ENCODE peak calls at places on chromosomes 12 and 14, in eight cellular contexts. One of them, this sample, is unnamed.

GRCh38 chr14:104892517-104893434 is 27.7 kb downstream of the CEP170B start:
- DNase-seq in MM.1S: no peak
- DNase-seq in A549: no peak
- DNase-seq in Peyer's patch: no peak
- DNase-seq in OCI-LY7: no peak
- DNase-seq in uterus: peak
- DNase-seq in astrocyte of the spinal cord: no peak
- DNase-seq in cardiac muscle cell: no peak
- DNase-seq in this sample: no peak

GRCh38 chr14:63770187-63770807 is 42.4 kb upstream of the SGPP1 start:
- DNase-seq in MM.1S: peak
- DNase-seq in A549: no peak
- DNase-seq in Peyer's patch: no peak
- DNase-seq in OCI-LY7: peak
- DNase-seq in uterus: peak
- DNase-seq in astrocyte of the spinal cord: peak
- DNase-seq in cardiac muscle cell: peak
- DNase-seq in this sample: peak

GRCh38 chr14:72958548-72958947 is 32.3 kb downstream of the DCAF4 start:
- DNase-seq in MM.1S: no peak
- DNase-seq in A549: no peak
- DNase-seq in Peyer's patch: no peak
- DNase-seq in OCI-LY7: no peak
- DNase-seq in uterus: no peak
- DNase-seq in astrocyte of the spinal cord: no peak
- DNase-seq in cardiac muscle cell: no peak
- DNase-seq in this sample: no peak

GRCh38 chr12:98532687-98533304 is 17.4 kb downstream of the TMPO start:
- DNase-seq in MM.1S: peak
- DNase-seq in A549: peak
- DNase-seq in Peyer's patch: no peak
- DNase-seq in OCI-LY7: peak
- DNase-seq in uterus: no peak
- DNase-seq in astrocyte of the spinal cord: peak
- DNase-seq in cardiac muscle cell: peak
- DNase-seq in this sample: peak

GRCh38 chr12:48796976-48797375 is 8.1 kb upstream of the ADCY6 start:
- DNase-seq in MM.1S: no peak
- DNase-seq in A549: no peak
- DNase-seq in Peyer's patch: no peak
- DNase-seq in OCI-LY7: no peak
- DNase-seq in uterus: no peak
- DNase-seq in astrocyte of the spinal cord: no peak
- DNase-seq in cardiac muscle cell: no peak
- DNase-seq in this sample: no peak

GRCh38 chr12:119627686-119628085 is 34.1 kb downstream of the TMEM233 start:
- DNase-seq in MM.1S: no peak
- DNase-seq in A549: no peak
- DNase-seq in Peyer's patch: no peak
- DNase-seq in OCI-LY7: no peak
- DNase-seq in uterus: no peak
- DNase-seq in astrocyte of the spinal cord: no peak
- DNase-seq in cardiac muscle cell: no peak
- DNase-seq in this sample: no peak

GRCh38 chr12:76636141-76636692 is 76.6 kb upstream of the OSBPL8 start:
- DNase-seq in MM.1S: no peak
- DNase-seq in A549: no peak
- DNase-seq in Peyer's patch: no peak
- DNase-seq in OCI-LY7: no peak
- DNase-seq in uterus: no peak
- DNase-seq in astrocyte of the spinal cord: peak
- DNase-seq in cardiac muscle cell: peak
- DNase-seq in this sample: no peak

GRCh38 chr14:50577983-50578382 is 18.0 kb downstream of the ATL1 start:
- DNase-seq in MM.1S: no peak
- DNase-seq in A549: no peak
- DNase-seq in Peyer's patch: no peak
- DNase-seq in OCI-LY7: no peak
- DNase-seq in uterus: no peak
- DNase-seq in astrocyte of the spinal cord: no peak
- DNase-seq in cardiac muscle cell: no peak
- DNase-seq in this sample: no peak

GRCh38 chr14:32202468-32202865 is 602 bp downstream of the RNU6-8 start:
- DNase-seq in MM.1S: no peak
- DNase-seq in A549: no peak
- DNase-seq in Peyer's patch: no peak
- DNase-seq in OCI-LY7: no peak
- DNase-seq in uterus: no peak
- DNase-seq in astrocyte of the spinal cord: peak
- DNase-seq in cardiac muscle cell: no peak
- DNase-seq in this sample: peak

GRCh38 chr12:70660620-70661219 is 23.5 kb upstream of the PTPRB start:
- DNase-seq in MM.1S: peak
- DNase-seq in A549: no peak
- DNase-seq in Peyer's patch: no peak
- DNase-seq in OCI-LY7: no peak
- DNase-seq in uterus: peak
- DNase-seq in astrocyte of the spinal cord: peak
- DNase-seq in cardiac muscle cell: no peak
- DNase-seq in this sample: peak

GRCh38 chr12:12837025-12837872 is 24.1 kb downstream of the DDX47 start:
- DNase-seq in MM.1S: peak
- DNase-seq in A549: peak
- DNase-seq in Peyer's patch: peak
- DNase-seq in OCI-LY7: peak
- DNase-seq in uterus: peak
- DNase-seq in astrocyte of the spinal cord: peak
- DNase-seq in cardiac muscle cell: peak
- DNase-seq in this sample: peak

GRCh38 chr12:2641209-2641608 is 153.6 kb upstream of the FKBP4 start:
- DNase-seq in MM.1S: peak
- DNase-seq in A549: peak
- DNase-seq in Peyer's patch: peak
- DNase-seq in OCI-LY7: no peak
- DNase-seq in uterus: peak
- DNase-seq in astrocyte of the spinal cord: peak
- DNase-seq in cardiac muscle cell: peak
- DNase-seq in this sample: peak

GRCh38 chr14:56300495-56300894 is 182.3 kb downstream of the PELI2 start:
- DNase-seq in MM.1S: no peak
- DNase-seq in A549: no peak
- DNase-seq in Peyer's patch: no peak
- DNase-seq in OCI-LY7: no peak
- DNase-seq in uterus: no peak
- DNase-seq in astrocyte of the spinal cord: peak
- DNase-seq in cardiac muscle cell: peak
- DNase-seq in this sample: no peak

GRCh38 chr12:94689002-94689645 is 38.8 kb upstream of the TMCC3 start:
- DNase-seq in MM.1S: no peak
- DNase-seq in A549: no peak
- DNase-seq in Peyer's patch: no peak
- DNase-seq in OCI-LY7: no peak
- DNase-seq in uterus: no peak
- DNase-seq in astrocyte of the spinal cord: peak
- DNase-seq in cardiac muscle cell: peak
- DNase-seq in this sample: peak

GRCh38 chr12:131980263-131980662 is 30.5 kb downstream of the EP400 start:
- DNase-seq in MM.1S: no peak
- DNase-seq in A549: no peak
- DNase-seq in Peyer's patch: no peak
- DNase-seq in OCI-LY7: peak
- DNase-seq in uterus: no peak
- DNase-seq in astrocyte of the spinal cord: no peak
- DNase-seq in cardiac muscle cell: no peak
- DNase-seq in this sample: peak

GRCh38 chr12:131537267-131537920 is 173.5 kb upstream of the SFSWAP start:
- DNase-seq in MM.1S: no peak
- DNase-seq in A549: no peak
- DNase-seq in Peyer's patch: no peak
- DNase-seq in OCI-LY7: no peak
- DNase-seq in uterus: no peak
- DNase-seq in astrocyte of the spinal cord: no peak
- DNase-seq in cardiac muscle cell: no peak
- DNase-seq in this sample: no peak

GRCh38 chr12:83318386-83318971 is 631.8 kb downstream of the TMTC2 start:
- DNase-seq in MM.1S: no peak
- DNase-seq in A549: no peak
- DNase-seq in Peyer's patch: no peak
- DNase-seq in OCI-LY7: no peak
- DNase-seq in uterus: no peak
- DNase-seq in astrocyte of the spinal cord: peak
- DNase-seq in cardiac muscle cell: no peak
- DNase-seq in this sample: no peak

GRCh38 chr12:72264548-72265175 is 7.5 kb upstream of the TRHDE start:
- DNase-seq in MM.1S: peak
- DNase-seq in A549: no peak
- DNase-seq in Peyer's patch: no peak
- DNase-seq in OCI-LY7: peak
- DNase-seq in uterus: no peak
- DNase-seq in astrocyte of the spinal cord: peak
- DNase-seq in cardiac muscle cell: peak
- DNase-seq in this sample: peak

GRCh38 chr12:113422030-113422900 is at the start of gene SDSL:
- DNase-seq in MM.1S: peak
- DNase-seq in A549: peak
- DNase-seq in Peyer's patch: peak
- DNase-seq in OCI-LY7: peak
- DNase-seq in uterus: peak
- DNase-seq in astrocyte of the spinal cord: peak
- DNase-seq in cardiac muscle cell: peak
- DNase-seq in this sample: peak

GRCh38 chr12:45730842-45731336 is 1.4 kb downstream of the ARID2 start:
- DNase-seq in MM.1S: peak
- DNase-seq in A549: no peak
- DNase-seq in Peyer's patch: no peak
- DNase-seq in OCI-LY7: peak
- DNase-seq in uterus: no peak
- DNase-seq in astrocyte of the spinal cord: peak
- DNase-seq in cardiac muscle cell: peak
- DNase-seq in this sample: no peak

DNA sequence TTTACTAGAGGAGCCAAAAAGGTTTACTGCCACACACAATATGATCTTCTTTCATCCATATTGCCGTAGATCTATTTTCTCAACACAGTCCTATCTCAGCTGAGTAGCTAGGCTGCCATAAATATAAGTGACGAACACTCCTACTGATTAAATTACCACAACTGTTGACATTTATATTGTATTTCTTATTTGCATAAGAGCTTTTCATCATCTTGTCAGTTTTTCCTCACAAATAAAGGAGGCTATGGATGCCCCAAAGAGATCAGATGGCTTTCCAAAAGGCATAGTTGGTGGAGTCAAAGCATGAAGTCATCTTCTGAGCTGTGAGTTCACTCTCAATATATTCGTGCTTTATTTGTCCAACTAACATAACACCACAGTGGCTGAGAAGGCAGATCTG is 78.6 kb downstream of the CCDC59 start:
- DNase-seq in MM.1S: no peak
- DNase-seq in A549: no peak
- DNase-seq in Peyer's patch: no peak
- DNase-seq in OCI-LY7: no peak
- DNase-seq in uterus: no peak
- DNase-seq in astrocyte of the spinal cord: no peak
- DNase-seq in cardiac muscle cell: no peak
- DNase-seq in this sample: no peak
- H3K4me3 ChIP-seq in MM.1S: no peak
- H3K4me3 ChIP-seq in A549: no peak
- H3K4me3 ChIP-seq in Peyer's patch: no peak
- H3K4me3 ChIP-seq in OCI-LY7: no peak
- H3K4me3 ChIP-seq in uterus: no peak
- H3K4me3 ChIP-seq in astrocyte of the spinal cord: no peak
- H3K4me3 ChIP-seq in cardiac muscle cell: no peak
- H3K4me3 ChIP-seq in this sample: no peak

DNA sequence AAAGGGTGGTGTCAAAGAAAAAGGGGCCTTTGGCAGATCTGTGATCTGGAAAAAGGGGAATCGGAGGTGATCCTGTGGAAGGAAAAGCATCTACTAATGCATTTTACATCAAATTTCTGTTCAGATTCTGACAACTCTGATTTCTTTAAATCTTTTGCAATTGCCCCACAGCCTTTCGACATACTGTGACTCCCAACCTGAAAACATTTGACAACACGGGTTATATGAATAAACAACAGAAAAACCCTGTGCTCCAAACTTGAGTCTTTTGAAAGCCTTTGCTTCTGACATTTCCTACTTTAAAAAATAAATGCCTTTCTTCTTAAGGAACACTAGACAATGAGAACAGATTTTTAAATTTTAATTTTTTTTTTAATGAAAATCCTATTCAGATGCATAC is 231.9 kb upstream of the HMGA2 start:
- DNase-seq in MM.1S: no peak
- DNase-seq in A549: no peak
- DNase-seq in Peyer's patch: no peak
- DNase-seq in OCI-LY7: no peak
- DNase-seq in uterus: no peak
- DNase-seq in astrocyte of the spinal cord: no peak
- DNase-seq in cardiac muscle cell: no peak
- DNase-seq in this sample: peak
- TF ChIP-seq CTCF in MM.1S: no peak
- TF ChIP-seq CTCF in A549: no peak
- TF ChIP-seq CTCF in Peyer's patch: no peak
- TF ChIP-seq CTCF in OCI-LY7: no peak
- TF ChIP-seq CTCF in uterus: no peak
- TF ChIP-seq CTCF in astrocyte of the spinal cord: no peak
- TF ChIP-seq CTCF in cardiac muscle cell: no peak
- TF ChIP-seq CTCF in this sample: no peak

GRCh38 chr14:75980856-75981255 is 939 bp downstream of the TGFB3 start:
- DNase-seq in MM.1S: no peak
- DNase-seq in A549: no peak
- DNase-seq in Peyer's patch: no peak
- DNase-seq in OCI-LY7: no peak
- DNase-seq in uterus: peak
- DNase-seq in astrocyte of the spinal cord: no peak
- DNase-seq in cardiac muscle cell: peak
- DNase-seq in this sample: no peak
- H3K4me3 ChIP-seq in MM.1S: no peak
- H3K4me3 ChIP-seq in A549: no peak
- H3K4me3 ChIP-seq in Peyer's patch: no peak
- H3K4me3 ChIP-seq in OCI-LY7: no peak
- H3K4me3 ChIP-seq in uterus: peak
- H3K4me3 ChIP-seq in astrocyte of the spinal cord: peak
- H3K4me3 ChIP-seq in cardiac muscle cell: no peak
- H3K4me3 ChIP-seq in this sample: peak

DNA sequence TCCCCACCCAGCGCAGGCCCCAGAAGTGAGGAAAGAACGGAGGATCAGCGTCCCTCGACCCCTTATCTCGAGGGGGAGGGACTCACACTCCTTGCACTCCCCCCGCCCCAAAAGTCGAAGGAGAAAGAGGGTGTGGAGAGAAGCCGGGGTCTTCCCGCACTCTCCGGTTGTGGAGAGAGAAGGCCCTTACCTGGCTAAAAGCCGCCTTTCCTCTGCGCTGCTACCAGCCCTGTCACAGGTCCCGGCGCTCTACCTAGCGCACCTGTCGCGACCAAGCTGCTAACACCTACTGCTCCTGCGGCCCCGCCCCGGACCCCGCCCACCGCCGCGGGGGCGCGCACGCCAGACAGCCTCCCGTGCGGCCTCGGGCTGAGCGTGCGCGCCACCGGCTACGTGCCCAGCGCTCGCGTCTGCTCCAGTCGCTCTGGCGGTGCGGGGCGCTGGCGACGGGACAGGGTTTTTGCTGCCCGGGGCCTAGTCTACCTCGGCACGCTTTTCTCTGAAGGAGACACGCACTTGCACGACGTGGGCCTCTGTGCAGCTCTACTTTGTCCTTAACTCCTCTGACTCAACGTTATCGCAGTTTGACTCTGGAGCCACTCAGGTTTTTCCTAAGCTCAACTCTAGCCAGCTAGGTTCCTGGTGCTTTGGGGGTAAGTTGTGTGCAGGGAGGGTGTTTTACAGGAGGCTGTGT is at the start of gene LIMA1:
- DNase-seq in MM.1S: peak
- DNase-seq in A549: peak
- DNase-seq in Peyer's patch: peak
- DNase-seq in OCI-LY7: peak
- DNase-seq in uterus: peak
- DNase-seq in astrocyte of the spinal cord: peak
- DNase-seq in cardiac muscle cell: peak
- DNase-seq in this sample: peak
- TF ChIP-seq CTCF in MM.1S: peak
- TF ChIP-seq CTCF in A549: no peak
- TF ChIP-seq CTCF in Peyer's patch: peak
- TF ChIP-seq CTCF in OCI-LY7: no peak
- TF ChIP-seq CTCF in uterus: peak
- TF ChIP-seq CTCF in astrocyte of the spinal cord: no peak
- TF ChIP-seq CTCF in cardiac muscle cell: no peak
- TF ChIP-seq CTCF in this sample: peak

This sample was measured in foreskin fibroblast.